ENCODE peak calls at places on chromosome 22, in seven cellular contexts. J is stimulated activated CD8-positive, alpha-beta memory T cell treated with anti-CD3 and anti-CD28 coated beads, Interleukin-12 subunit alpha, Interleukin-12 subunit beta, amount 100 ng/mL, for 4 hours; R is aorta; P is adrenal gland; T is EL; L is hippocampal formation; X is naive thymus-derived CD8-positive, alpha-beta T cell. S is an unnamed sample.

GRCh38 chr22:21047035-21047661 is 1.4 kb downstream of the LRRC74B start:
- DNase-seq in T (no peak), P (no peak), X (no peak), J (no peak), R (no peak), L (no peak), S (no peak)

GRCh38 chr22:28718044-28718443 is 23.6 kb downstream of the CHEK2 start:
- DNase-seq in P (no peak), L (no peak), J (no peak), X (no peak), T (no peak), R (no peak), S (no peak)

GRCh38 chr22:23570681-23571080 is 9.4 kb downstream of the IGLL1 start:
- DNase-seq in T (no peak), X (no peak), L (no peak), P (no peak), J (no peak), R (peak; percentile 17), S (no peak)

GRCh38 chr22:28637225-28637624 is 42.4 kb downstream of the TTC28 start:
- DNase-seq in P (no peak), T (no peak), L (no peak), X (no peak), J (no peak), R (no peak), S (peak; percentile 9)

GRCh38 chr22:49825436-49825835 is 2.2 kb downstream of the BRD1 start:
- DNase-seq in R (no peak), L (no peak), J (no peak), T (peak; percentile 71), P (no peak), X (no peak), S (no peak)

GRCh38 chr22:37741312-37741795 is 44.5 kb downstream of the TRIOBP start:
- DNase-seq in J (no peak), R (peak; percentile 85), P (peak; percentile 93), L (no peak), X (no peak), T (peak; percentile 89), S (peak; percentile 86)

GRCh38 chr22:49964493-49965290 is 4.1 kb downstream of the PIM3 start:
- DNase-seq in R (no peak), P (peak; percentile 59), J (peak; percentile 8), L (no peak), T (no peak), X (peak; percentile 15), S (peak; percentile 24)

GRCh38 chr22:30305519-30305905 is 16.2 kb upstream of the CASTOR1 start:
- DNase-seq in J (no peak), R (peak; percentile 84), L (no peak), P (peak; percentile 87), T (no peak), X (peak; percentile 56), S (peak; percentile 74)

GRCh38 chr22:45997775-45998637 is 21.0 kb upstream of the WNT7B start:
- DNase-seq in J (no peak), R (no peak), T (no peak), X (no peak), L (no peak), P (peak; percentile 82), S (no peak)

GRCh38 chr22:23414727-23415489 is 165.2 kb downstream of the IGLL1 start:
- DNase-seq in X (no peak), J (no peak), P (no peak), L (no peak), T (no peak), R (no peak), S (no peak)

GRCh38 chr22:36744791-36745190 is 31.1 kb downstream of the IFT27 start:
- DNase-seq in J (no peak), P (peak; percentile 15), R (no peak), T (no peak), X (no peak), L (no peak), S (no peak)

GRCh38 chr22:42641801-42642413 is 1.5 kb upstream of the ATP5MGL start:
- DNase-seq in X (no peak), L (no peak), J (no peak), P (peak; percentile 79), R (no peak), T (no peak), S (no peak)

GRCh38 chr22:37674951-37675929 is at the start of gene LGALS1:
- DNase-seq in L (peak; percentile 64), R (peak; percentile 98), J (peak; percentile 42), T (peak; percentile 99), P (peak; percentile 98), X (no peak), S (peak; percentile 96)

GRCh38 chr22:37924386-37925065 is 18.4 kb downstream of the MICALL1 start:
- DNase-seq in J (no peak), P (no peak), R (no peak), L (no peak), T (no peak), X (no peak), S (no peak)